ENCODE peak calls at places on chromosomes 1 and 21, in eight cellular contexts. Y is transverse colon; P is body of pancreas; B is pancreas; S is IMR-90; N is left ventricle myocardium inferior; M is CD4-positive, alpha-beta memory T cell; I is Panc1. Z is an unnamed sample. For H3K27me3, the result is how much of the 10 kb centered on the place peaks cover.

GRCh38 chr21:43684424-43684823 is 25.1 kb downstream of the RRP1B start:
- DNase-seq in Y (no peak), P (no peak), M (no peak), B (no peak), S (no peak), N (no peak), I (no peak), Z (no peak)

GRCh38 chr1:157096881-157097280 is 2.7 kb downstream of the ETV3L start:
- DNase-seq in M (no peak), S (no peak), P (no peak), I (no peak), B (no peak), Y (no peak), N (no peak), Z (no peak)

GRCh38 chr1:205633421-205633976 is 1.7 kb upstream of the ELK4 start:
- DNase-seq in Y (no peak), S (peak), P (no peak), M (no peak), I (no peak), B (no peak), N (no peak), Z (no peak)

GRCh38 chr1:36743286-36744005 is 260.7 kb upstream of the CSF3R start:
- DNase-seq in Y (no peak), M (no peak), P (no peak), I (no peak), S (no peak), N (no peak), B (no peak), Z (no peak)

GRCh38 chr1:94036721-94037120 is 84.2 kb downstream of the ABCA4 start:
- DNase-seq in N (no peak), B (no peak), P (no peak), S (peak), Y (no peak), I (no peak), M (no peak), Z (peak)

GRCh38 chr1:204350857-204351573 is 8.7 kb downstream of the PLEKHA6 start:
- DNase-seq in M (no peak), P (peak), Y (peak), B (peak), I (no peak), N (peak), S (peak), Z (peak)

GRCh38 chr1:209199822-209200221 is 383.7 kb upstream of the CAMK1G start:
- DNase-seq in B (no peak), P (no peak), S (no peak), N (no peak), Y (peak), I (no peak), M (no peak), Z (no peak)

GRCh38 chr1:208233978-208234377 is 10.2 kb downstream of the PLXNA2 start:
- DNase-seq in N (no peak), P (no peak), Y (no peak), S (no peak), B (no peak), I (no peak), M (no peak), Z (no peak)

GRCh38 chr1:94617139-94617805 is 75.7 kb upstream of the F3 start:
- DNase-seq in M (no peak), P (no peak), N (no peak), B (no peak), I (no peak), Y (no peak), S (peak), Z (no peak)

GRCh38 chr1:211229365-211229759 is 29.8 kb upstream of the RCOR3 start:
- DNase-seq in N (no peak), Y (no peak), B (no peak), P (no peak), I (no peak), M (no peak), S (no peak), Z (no peak)

GRCh38 chr1:42970143-42970542 is 11.5 kb upstream of the SLC2A1 start:
- DNase-seq in B (no peak), N (no peak), S (no peak), P (no peak), I (no peak), Y (no peak), M (no peak), Z (no peak)

GRCh38 chr21:33801424-33802405 is 113.9 kb downstream of the ATP5PO start:
- DNase-seq in N (no peak), M (no peak), S (peak), I (peak), Y (no peak), P (peak), B (peak), Z (peak)

GRCh38 chr1:52636701-52637695 is 4.0 kb downstream of the SHISAL2A start:
- DNase-seq in Y (peak), I (no peak), P (peak), M (peak), N (no peak), S (no peak), B (no peak), Z (no peak)

GRCh38 chr1:239761509-239761908 is 330.2 kb upstream of the FMN2 start:
- DNase-seq in S (no peak), B (no peak), Y (no peak), N (no peak), M (no peak), I (no peak), P (no peak), Z (no peak)

GRCh38 chr1:182650678-182651669 is 33.4 kb downstream of the RGS8 start:
- DNase-seq in P (no peak), I (no peak), S (no peak), Y (no peak), N (no peak), B (no peak), M (no peak), Z (no peak)

GRCh38 chr1:185439727-185440415 is 122.8 kb upstream of the IVNS1ABP start:
- DNase-seq in S (peak), I (no peak), N (no peak), B (no peak), Y (no peak), P (no peak), M (peak), Z (peak)

GRCh38 chr1:74193908-74194307 is 4.1 kb downstream of the LRRIQ3 start:
- DNase-seq in I (no peak), S (peak), N (no peak), B (no peak), Y (no peak), M (no peak), P (no peak), Z (peak)

GRCh38 chr21:32818411-32818810 is 46.9 kb upstream of the PAXBP1 start:
- DNase-seq in P (no peak), B (no peak), Y (no peak), S (no peak), I (no peak), N (no peak), M (no peak), Z (no peak)

GRCh38 chr1:204746838-204747442 is 61.4 kb upstream of the LRRN2 start:
- DNase-seq in N (no peak), Y (peak), M (peak), S (peak), P (peak), B (peak), I (peak), Z (no peak)

GRCh38 chr1:34370748-34371147 is 194.0 kb downstream of the C1orf94 start:
- DNase-seq in Y (no peak), S (no peak), N (no peak), M (no peak), B (no peak), P (no peak), I (no peak), Z (no peak)

GRCh38 chr1:43447891-43448708 is 5.6 kb downstream of the HYI start:
- DNase-seq in B (no peak), M (no peak), S (no peak), N (no peak), I (no peak), Y (peak), P (peak), Z (no peak)

GRCh38 chr21:22993822-22994574 is 1995.8 kb downstream of the NCAM2 start:
- DNase-seq in N (no peak), P (no peak), Y (no peak), S (no peak), B (no peak), M (no peak), I (no peak), Z (no peak)

GRCh38 chr1:33057095-33057494 is 20.4 kb upstream of the AK2 start:
- DNase-seq in S (no peak), M (no peak), N (no peak), Y (no peak), I (no peak), B (no peak), P (no peak), Z (no peak)

GRCh38 chr1:45554198-45554597 is 3.6 kb downstream of the AKR1A1 start:
- DNase-seq in P (no peak), N (no peak), B (no peak), S (no peak), M (no peak), Y (no peak), I (no peak), Z (no peak)

GRCh38 chr1:156608981-156609380 is 7.7 kb upstream of the GPATCH4 start:
- DNase-seq in I (no peak), P (no peak), B (no peak), Y (peak), N (no peak), M (peak), S (no peak), Z (no peak)

GRCh38 chr1:185441608-185442007 is 124.6 kb upstream of the IVNS1ABP start:
- DNase-seq in S (peak), B (peak), I (no peak), Y (no peak), N (no peak), M (no peak), P (peak), Z (peak)

GRCh38 chr1:53600486-53600885 is 138.5 kb downstream of the GLIS1 start:
- DNase-seq in M (peak), I (no peak), N (no peak), S (no peak), Y (peak), P (no peak), B (no peak), Z (no peak)

GRCh38 chr1:152188673-152189591 is 29.9 kb upstream of the RPTN start:
- DNase-seq in N (peak), I (peak), P (peak), S (peak), Y (peak), M (peak), B (peak), Z (no peak)

GRCh38 chr1:155177918-155178281 is 4.3 kb downstream of the TRIM46 start:
- DNase-seq in I (no peak), S (no peak), N (no peak), Y (no peak), B (peak), P (no peak), M (no peak), Z (no peak)

GRCh38 chr1:200512191-200512590 is 102.4 kb upstream of the ZNF281 start:
- DNase-seq in M (no peak), I (peak), S (peak), Y (no peak), N (no peak), B (no peak), P (no peak), Z (peak)

GRCh38 chr1:32813941-32814739 is 3.0 kb downstream of the YARS1 start:
- DNase-seq in P (peak), B (no peak), S (peak), N (no peak), M (no peak), Y (no peak), I (no peak), Z (no peak)

GRCh38 chr1:83929184-83929583 is 69.7 kb downstream of the TTLL7 start:
- DNase-seq in I (peak), N (no peak), M (no peak), S (peak), B (no peak), Y (no peak), P (no peak), Z (peak)

GRCh38 chr1:41490911-41491310 is 6.4 kb upstream of the EDN2 start:
- DNase-seq in M (no peak), P (no peak), S (no peak), N (no peak), Y (no peak), B (no peak), I (no peak), Z (no peak)

GRCh38 chr21:30839304-30839703 is 9.7 kb upstream of the KRTAP7-1 start:
- DNase-seq in P (peak), I (no peak), S (no peak), M (no peak), B (peak), N (no peak), Y (peak), Z (no peak)

GRCh38 chr1:93552751-93553455 is 105.0 kb downstream of the FNBP1L start:
- DNase-seq in Y (no peak), B (no peak), M (no peak), N (peak), I (no peak), P (no peak), S (peak), Z (no peak)

GRCh38 chr1:238489006-238489405 is 598.3 kb upstream of the ZP4 start:
- DNase-seq in B (no peak), S (peak), N (no peak), M (no peak), Y (no peak), P (no peak), I (no peak), Z (no peak)

DNA sequence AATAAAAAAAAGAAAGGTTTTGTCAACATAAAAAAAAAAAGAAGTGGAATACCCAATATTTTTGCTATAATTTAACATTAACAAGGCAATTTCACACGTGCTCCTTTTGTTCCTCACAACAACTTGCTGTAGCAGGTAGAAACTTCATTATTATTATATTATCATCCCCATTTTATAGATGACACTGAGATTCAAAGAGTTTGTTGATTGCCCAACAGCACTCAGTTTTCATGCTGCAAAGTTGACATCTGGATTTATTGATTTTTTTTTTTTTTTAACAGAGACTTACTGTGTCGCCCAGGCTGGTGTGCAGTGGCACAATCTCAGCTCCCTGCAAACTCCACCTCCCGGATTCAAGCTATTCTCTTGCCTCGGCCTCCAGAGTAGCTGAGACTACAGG is 8.9 kb upstream of the ESRRG start:
- DNase-seq in B (no peak), Y (no peak), P (no peak), I (no peak), M (no peak), N (no peak), S (no peak), Z (no peak)
- H3K27me3 ChIP-seq in B (under half), Y (under half), P (under half), I (under half), M (under half), N (under half), S (under half), Z (under half)

DNA sequence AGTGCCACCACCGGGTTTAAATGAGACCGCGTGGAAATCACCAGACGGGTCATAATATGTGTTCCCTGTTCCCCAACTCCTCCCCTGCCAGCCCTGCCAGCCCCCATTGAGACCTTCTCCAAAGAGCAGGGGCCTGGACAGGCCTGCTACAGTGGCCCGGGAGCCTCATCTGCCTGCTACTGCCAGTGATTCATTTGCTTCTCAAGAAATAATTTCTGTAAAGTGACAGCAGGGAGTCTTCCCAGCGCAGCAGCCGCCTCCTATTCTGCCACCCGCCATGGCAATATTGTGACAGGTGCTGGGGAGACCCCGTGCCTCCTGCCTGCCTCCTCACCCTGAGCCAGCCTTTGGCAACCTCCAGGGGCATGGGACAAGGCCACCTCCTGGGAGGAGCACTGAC is 8.9 kb downstream of the IFFO2 start:
- DNase-seq in N (no peak), S (no peak), P (no peak), M (no peak), Y (no peak), I (no peak), B (no peak), Z (no peak)
- H3K27me3 ChIP-seq in N (under half), S (under half), P (under half), M (under half), Y (under half), I (under half), B (under half), Z (under half)

GRCh38 chr1:230424440-230425251 is 1.5 kb downstream of the PGBD5 start:
- DNase-seq in I (no peak), P (peak), Y (no peak), B (peak), N (no peak), M (no peak), S (no peak), Z (no peak)
- H3K27me3 ChIP-seq in I (half or more), P (under half), Y (half or more), B (under half), N (half or more), M (under half), S (under half), Z (under half)

GRCh38 chr1:2534775-2535387 is 4.8 kb upstream of the HES5 start:
- DNase-seq in M (no peak), N (no peak), B (no peak), I (no peak), Y (peak), S (peak), P (no peak), Z (no peak)
- H3K27me3 ChIP-seq in M (under half), N (half or more), B (under half), I (under half), Y (half or more), S (under half), P (under half), Z (under half)

DNA sequence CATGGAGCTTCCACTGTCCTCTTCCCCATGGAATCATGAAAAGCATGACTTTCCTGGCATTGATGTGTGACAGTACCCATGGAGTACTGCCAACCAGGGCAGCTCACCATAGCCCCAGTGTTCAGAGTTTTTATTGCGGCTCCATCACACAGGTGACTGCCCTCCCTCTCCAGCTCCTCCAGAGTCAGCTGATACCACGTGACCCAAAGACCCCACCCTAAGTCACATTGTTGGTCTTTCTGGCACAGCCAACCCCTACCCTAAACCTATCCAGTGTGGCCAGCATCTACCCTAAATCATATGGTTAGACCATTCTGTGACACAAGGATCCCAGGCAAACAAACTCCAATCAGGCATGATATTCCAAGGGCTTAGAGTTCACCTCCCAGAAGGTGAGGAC is 77.4 kb upstream of the VAMP3 start:
- DNase-seq in B (no peak), N (no peak), M (no peak), I (no peak), Y (no peak), P (no peak), S (no peak), Z (no peak)
- H3K27me3 ChIP-seq in B (under half), N (under half), M (under half), I (under half), Y (under half), P (under half), S (under half), Z (under half)

DNA sequence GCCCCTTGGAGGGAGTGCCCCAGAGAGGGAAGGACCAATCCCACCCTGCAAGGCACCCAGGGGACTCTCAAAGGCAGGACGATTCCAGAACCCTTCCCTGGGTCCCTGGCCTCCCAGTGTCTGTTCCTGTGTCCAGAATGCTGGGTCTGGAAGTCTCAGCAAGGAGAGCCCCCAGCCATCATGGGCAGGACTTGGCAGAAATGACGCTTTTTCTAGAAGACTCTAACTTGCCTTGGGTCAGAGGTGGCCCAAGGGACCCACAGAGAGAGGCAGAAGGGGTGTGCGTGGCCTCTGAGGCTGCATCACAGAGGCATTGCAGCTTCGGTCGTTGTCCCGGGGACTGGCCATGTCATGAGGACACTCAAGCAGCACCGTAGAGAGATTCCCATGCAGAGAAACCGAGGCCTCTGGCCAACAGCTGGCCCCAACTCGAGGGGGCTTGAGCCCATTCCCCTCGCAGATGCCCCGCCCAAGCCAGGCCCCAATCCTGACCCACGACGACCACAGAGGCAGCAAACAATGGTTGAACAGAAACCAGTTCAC is 57.8 kb downstream of the WNT9A start:
- DNase-seq in S (no peak), I (no peak), Y (no peak), N (no peak), M (no peak), P (no peak), B (no peak), Z (no peak)
- H3K27me3 ChIP-seq in S (under half), I (under half), Y (under half), N (under half), M (under half), P (under half), B (under half), Z (under half)

Z was measured in AG04450.